ENCODE peak calls at places on chromosome 7, in seven cellular contexts. C is upper lobe of right lung; Y is Panc1; N is heart right ventricle; P is prostate gland; U is naive thymus-derived CD4-positive, alpha-beta T cell; G is heart left ventricle. K is an unnamed sample.

GRCh38 chr7:18370689-18371088 is 124.9 kb upstream of the HDAC9 start:
- DNase-seq in C (no peak), Y (no peak), N (no peak), P (no peak), U (no peak), G (no peak), K (no peak)

GRCh38 chr7:51451751-51452465 is 135.3 kb upstream of the COBL start:
- DNase-seq in C (no peak), Y (no peak), N (no peak), P (no peak), U (no peak), G (no peak), K (no peak)

GRCh38 chr7:22725585-22725984 is 1.4 kb upstream of the IL6 start:
- DNase-seq in C (no peak), Y (no peak), N (no peak), P (no peak), U (no peak), G (no peak), K (no peak)

GRCh38 chr7:104943502-104944343 is 70.3 kb upstream of the KMT2E start:
- DNase-seq in C (peak; percentile 71), Y (no peak), N (peak; percentile 94), P (peak; percentile 80), U (peak; percentile 85), G (peak; percentile 91), K (no peak)

GRCh38 chr7:34759477-34760125 is 101.6 kb downstream of the NPSR1 start:
- DNase-seq in C (no peak), Y (peak; percentile 53), N (no peak), P (no peak), U (no peak), G (no peak), K (no peak)

GRCh38 chr7:127152423-127152822 is 100.3 kb downstream of the GRM8 start:
- DNase-seq in C (no peak), Y (no peak), N (no peak), P (no peak), U (no peak), G (no peak), K (no peak)

GRCh38 chr7:66497346-66497745 is 131.3 kb upstream of the KCTD7 start:
- DNase-seq in C (peak; percentile 11), Y (no peak), N (no peak), P (no peak), U (no peak), G (no peak), K (no peak)

GRCh38 chr7:42236266-42237161 is 495 bp downstream of the GLI3 start:
- DNase-seq in C (peak; percentile 72), Y (no peak), N (peak; percentile 49), P (peak; percentile 48), U (no peak), G (peak; percentile 57), K (peak; percentile 37)

GRCh38 chr7:134562136-134562535 is 13.2 kb downstream of the AKR1B15 start:
- DNase-seq in C (no peak), Y (no peak), N (no peak), P (no peak), U (peak; percentile 32), G (no peak), K (no peak)

GRCh38 chr7:108049962-108050361 is 47.0 kb upstream of the LAMB1 start:
- DNase-seq in C (no peak), Y (no peak), N (no peak), P (no peak), U (no peak), G (no peak), K (no peak)

GRCh38 chr7:132783824-132784223 is 207.6 kb upstream of the PLXNA4 start:
- DNase-seq in C (no peak), Y (no peak), N (no peak), P (no peak), U (no peak), G (no peak), K (no peak)

GRCh38 chr7:112358456-112358855 is 91.8 kb upstream of the IFRD1 start:
- DNase-seq in C (no peak), Y (no peak), N (no peak), P (no peak), U (no peak), G (no peak), K (no peak)

GRCh38 chr7:155589001-155589980 is 42.9 kb upstream of the CNPY1 start:
- DNase-seq in C (peak; percentile 55), Y (no peak), N (no peak), P (no peak), U (no peak), G (no peak), K (no peak)

GRCh38 chr7:48518092-48518491 is 346.8 kb downstream of the ABCA13 start:
- DNase-seq in C (no peak), Y (no peak), N (no peak), P (no peak), U (no peak), G (no peak), K (no peak)

GRCh38 chr7:138864667-138865066 is 66.7 kb upstream of the ATP6V0A4 start:
- DNase-seq in C (no peak), Y (no peak), N (no peak), P (no peak), U (no peak), G (no peak), K (no peak)

GRCh38 chr7:130022623-130023175 is 28.5 kb downstream of the ZC3HC1 start:
- DNase-seq in C (no peak), Y (no peak), N (no peak), P (no peak), U (no peak), G (no peak), K (no peak)

GRCh38 chr7:65960351-65961074 is 21.5 kb downstream of the GUSB start:
- DNase-seq in C (no peak), Y (no peak), N (no peak), P (peak; percentile 37), U (no peak), G (no peak), K (no peak)

GRCh38 chr7:127667017-127667670 is 15.2 kb downstream of the SND1 start:
- DNase-seq in C (no peak), Y (peak; percentile 82), N (no peak), P (no peak), U (no peak), G (no peak), K (no peak)

GRCh38 chr7:16063691-16064090 is 357.6 kb downstream of the CRPPA start:
- DNase-seq in C (no peak), Y (no peak), N (no peak), P (no peak), U (no peak), G (no peak), K (no peak)

GRCh38 chr7:73740771-73741170 is 2.2 kb upstream of the ABHD11 start:
- DNase-seq in C (no peak), Y (no peak), N (no peak), P (no peak), U (no peak), G (no peak), K (no peak)

GRCh38 chr7:136998495-136998894 is 130.0 kb downstream of the CHRM2 start:
- DNase-seq in C (no peak), Y (peak; percentile 80), N (no peak), P (no peak), U (no peak), G (no peak), K (no peak)

GRCh38 chr7:78563186-78563585 is 764.6 kb downstream of the PHTF2 start:
- DNase-seq in C (no peak), Y (no peak), N (no peak), P (no peak), U (no peak), G (no peak), K (no peak)
- H3K27ac ChIP-seq in C (no peak overlapping the region), Y (no peak overlapping the region), N (no peak overlapping the region), P (no peak overlapping the region), U (no peak overlapping the region), G (no peak overlapping the region), K (no peak overlapping the region)

GRCh38 chr7:96441551-96442104 is 119.7 kb upstream of the SLC25A13 start:
- DNase-seq in C (no peak), Y (no peak), N (no peak), P (no peak), U (no peak), G (no peak), K (no peak)
- H3K27ac ChIP-seq in C (no peak overlapping the region), Y (no peak overlapping the region), N (no peak overlapping the region), P (no peak overlapping the region), U (no peak overlapping the region), G (no peak overlapping the region), K (no peak overlapping the region)

DNA sequence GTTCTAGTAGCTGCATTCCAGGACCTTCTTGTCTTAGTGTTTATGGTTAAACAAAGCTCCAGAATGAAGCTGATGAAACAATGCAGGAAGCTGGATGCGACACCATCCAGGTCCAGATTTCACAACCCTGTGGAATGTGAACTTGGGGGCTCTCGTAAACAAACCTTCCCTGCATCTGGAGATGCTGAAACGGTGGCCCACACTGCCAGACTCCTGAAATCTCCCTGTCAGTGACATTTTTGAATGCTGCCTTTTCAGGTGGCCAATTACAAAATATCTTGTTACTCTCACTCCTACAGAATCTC is 18.8 kb downstream of the VIPR2 start:
- DNase-seq in C (no peak), Y (no peak), N (no peak), P (no peak), U (no peak), G (no peak), K (no peak)
- H3K27ac ChIP-seq in C (no peak overlapping the region), Y (no peak overlapping the region), N (no peak overlapping the region), P (no peak overlapping the region), U (no peak overlapping the region), G (no peak overlapping the region), K (no peak overlapping the region)

DNA sequence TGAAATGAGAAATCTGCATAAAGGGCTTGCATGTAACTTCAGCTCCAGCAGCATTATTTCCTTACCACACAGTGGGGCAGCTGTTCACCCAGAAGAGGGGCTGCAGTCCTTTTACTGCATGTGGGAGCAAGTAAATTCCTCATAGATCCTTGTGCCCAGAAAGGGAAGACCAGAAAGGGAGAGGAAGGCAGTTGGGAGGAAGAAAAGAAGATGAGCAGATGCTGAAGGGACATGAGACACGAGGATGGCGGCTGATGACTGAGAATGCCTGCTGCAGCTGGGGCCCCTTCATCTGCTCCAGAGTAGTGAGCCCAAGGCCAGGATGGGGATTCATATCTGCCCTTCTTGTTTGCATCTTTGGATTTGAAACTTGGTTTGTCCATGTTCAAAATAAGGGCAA is 80.5 kb downstream of the WIPF3 start:
- DNase-seq in C (no peak), Y (no peak), N (no peak), P (no peak), U (no peak), G (no peak), K (no peak)
- H3K27ac ChIP-seq in C (no peak overlapping the region), Y (no peak overlapping the region), N (no peak overlapping the region), P (no peak overlapping the region), U (no peak overlapping the region), G (no peak overlapping the region), K (no peak overlapping the region)

GRCh38 chr7:1950623-1951523 is 280.8 kb downstream of the ELFN1 start:
- DNase-seq in C (no peak), Y (no peak), N (peak; percentile 30), P (no peak), U (no peak), G (peak; percentile 45), K (no peak)
- H3K27ac ChIP-seq in C (no peak overlapping the region), Y (no peak overlapping the region), N (no peak overlapping the region), P (no peak overlapping the region), U (no peak overlapping the region), G (no peak overlapping the region), K (no peak overlapping the region)

GRCh38 chr7:39085189-39085588 is 107.5 kb downstream of the POU6F2 start:
- DNase-seq in C (no peak), Y (no peak), N (no peak), P (no peak), U (no peak), G (no peak), K (no peak)
- H3K27ac ChIP-seq in C (no peak overlapping the region), Y (no peak overlapping the region), N (peak overlapping the region; percentile 20), P (no peak overlapping the region), U (no peak overlapping the region), G (no peak overlapping the region), K (peak overlapping the region; percentile 37)

GRCh38 chr7:24974026-24974832 is 5.7 kb downstream of the OSBPL3 start:
- DNase-seq in C (no peak), Y (no peak), N (no peak), P (no peak), U (no peak), G (no peak), K (no peak)
- H3K27ac ChIP-seq in C (no peak overlapping the region), Y (peak overlapping the region; percentile 9), N (no peak overlapping the region), P (no peak overlapping the region), U (no peak overlapping the region), G (no peak overlapping the region), K (no peak overlapping the region)